ENCODE peak calls at places on chromosomes 12 and 14, in five cellular contexts. One of them, this sample, is unnamed.

GRCh38 chr12:102833687-102834435 is 83.2 kb downstream of the PAH start:
- DNase-seq in HepG2: no peak
- DNase-seq in pancreas: no peak
- DNase-seq in A549: peak; percentile 21
- DNase-seq in cardiac muscle cell: no peak
- DNase-seq in this sample: peak; percentile 8

GRCh38 chr12:87439990-87440827 is 589.0 kb downstream of the C12orf50 start:
- DNase-seq in pancreas: no peak
- DNase-seq in cardiac muscle cell: peak; percentile 86
- DNase-seq in HepG2: no peak
- DNase-seq in A549: peak; percentile 94
- DNase-seq in this sample: peak; percentile 65

GRCh38 chr14:74290415-74290814 is 12.3 kb downstream of the ABCD4 start:
- DNase-seq in pancreas: no peak
- DNase-seq in cardiac muscle cell: peak; percentile 21
- DNase-seq in HepG2: no peak
- DNase-seq in A549: peak; percentile 39
- DNase-seq in this sample: peak; percentile 20

GRCh38 chr12:113850309-113851056 is 115.6 kb downstream of the RBM19 start:
- DNase-seq in A549: no peak
- DNase-seq in pancreas: no peak
- DNase-seq in HepG2: no peak
- DNase-seq in cardiac muscle cell: peak; percentile 79
- DNase-seq in this sample: no peak

GRCh38 chr12:52551466-52551865 is 1.5 kb downstream of the KRT71 start:
- DNase-seq in HepG2: no peak
- DNase-seq in pancreas: no peak
- DNase-seq in cardiac muscle cell: no peak
- DNase-seq in A549: no peak
- DNase-seq in this sample: no peak

GRCh38 chr12:80000831-80001230 is 65.9 kb upstream of the PPP1R12A start:
- DNase-seq in cardiac muscle cell: no peak
- DNase-seq in HepG2: no peak
- DNase-seq in A549: no peak
- DNase-seq in pancreas: no peak
- DNase-seq in this sample: no peak

GRCh38 chr14:77986808-77987207 is 183.4 kb upstream of the NRXN3 start:
- DNase-seq in cardiac muscle cell: no peak
- DNase-seq in HepG2: no peak
- DNase-seq in pancreas: no peak
- DNase-seq in A549: no peak
- DNase-seq in this sample: no peak

GRCh38 chr12:95674088-95674595 is 116.4 kb downstream of the NTN4 start:
- DNase-seq in cardiac muscle cell: no peak
- DNase-seq in pancreas: no peak
- DNase-seq in HepG2: no peak
- DNase-seq in A549: no peak
- DNase-seq in this sample: no peak

GRCh38 chr14:67428501-67429031 is 16.6 kb upstream of the PLEK2 start:
- DNase-seq in HepG2: peak; percentile 60
- DNase-seq in A549: peak; percentile 54
- DNase-seq in cardiac muscle cell: peak; percentile 70
- DNase-seq in pancreas: peak; percentile 50
- DNase-seq in this sample: no peak

GRCh38 chr12:131856366-131857097 is 28.3 kb downstream of the MMP17 start:
- DNase-seq in A549: no peak
- DNase-seq in cardiac muscle cell: no peak
- DNase-seq in HepG2: no peak
- DNase-seq in pancreas: no peak
- DNase-seq in this sample: no peak

GRCh38 chr12:64808110-64808509 is 16.3 kb upstream of the TBC1D30 start:
- DNase-seq in HepG2: no peak
- DNase-seq in cardiac muscle cell: no peak
- DNase-seq in pancreas: no peak
- DNase-seq in A549: no peak
- DNase-seq in this sample: no peak

GRCh38 chr14:100376751-100377171 is 53.6 kb downstream of the SLC25A47 start:
- DNase-seq in HepG2: peak; percentile 44
- DNase-seq in cardiac muscle cell: peak; percentile 39
- DNase-seq in pancreas: no peak
- DNase-seq in A549: peak; percentile 61
- DNase-seq in this sample: peak; percentile 45

GRCh38 chr14:91374897-91375747 is 42.5 kb downstream of the CCDC88C start:
- DNase-seq in pancreas: peak; percentile 68
- DNase-seq in HepG2: no peak
- DNase-seq in A549: no peak
- DNase-seq in cardiac muscle cell: no peak
- DNase-seq in this sample: no peak

GRCh38 chr14:76104802-76105355 is 46.8 kb upstream of the GPATCH2L start:
- DNase-seq in A549: no peak
- DNase-seq in HepG2: no peak
- DNase-seq in cardiac muscle cell: no peak
- DNase-seq in pancreas: no peak
- DNase-seq in this sample: no peak

GRCh38 chr12:46371718-46372130 is 849 bp downstream of the SLC38A2 start:
- DNase-seq in HepG2: no peak
- DNase-seq in cardiac muscle cell: peak; percentile 68
- DNase-seq in pancreas: peak; percentile 78
- DNase-seq in A549: peak; percentile 82
- DNase-seq in this sample: peak; percentile 33

GRCh38 chr14:55129086-55129427 is at the start of gene LGALS3:
- DNase-seq in pancreas: peak; percentile 70
- DNase-seq in A549: peak; percentile 56
- DNase-seq in cardiac muscle cell: peak; percentile 75
- DNase-seq in HepG2: no peak
- DNase-seq in this sample: peak; percentile 85

GRCh38 chr12:79900199-79900598 is 34.7 kb downstream of the PPP1R12A start:
- DNase-seq in cardiac muscle cell: no peak
- DNase-seq in pancreas: no peak
- DNase-seq in A549: no peak
- DNase-seq in HepG2: peak; percentile 38
- DNase-seq in this sample: no peak

GRCh38 chr14:51962678-51963077 is 26.7 kb upstream of the RTRAF start:
- DNase-seq in HepG2: no peak
- DNase-seq in cardiac muscle cell: peak; percentile 13
- DNase-seq in pancreas: no peak
- DNase-seq in A549: no peak
- DNase-seq in this sample: no peak

GRCh38 chr14:90274808-90275454 is 18.6 kb downstream of the PSMC1 start:
- DNase-seq in A549: no peak
- DNase-seq in HepG2: no peak
- DNase-seq in cardiac muscle cell: peak; percentile 79
- DNase-seq in pancreas: no peak
- DNase-seq in this sample: peak; percentile 45

GRCh38 chr12:30792648-30793499 is 38.1 kb upstream of the CAPRIN2 start:
- DNase-seq in HepG2: peak; percentile 18
- DNase-seq in cardiac muscle cell: peak; percentile 63
- DNase-seq in A549: peak; percentile 65
- DNase-seq in pancreas: no peak
- DNase-seq in this sample: peak; percentile 59

GRCh38 chr12:129927316-129927900 is 23.6 kb upstream of the TMEM132D start:
- DNase-seq in A549: no peak
- DNase-seq in HepG2: no peak
- DNase-seq in pancreas: no peak
- DNase-seq in cardiac muscle cell: no peak
- DNase-seq in this sample: no peak

GRCh38 chr12:12585115-12585862 is 22.6 kb upstream of the DUSP16 start:
- DNase-seq in HepG2: peak; percentile 39
- DNase-seq in pancreas: no peak
- DNase-seq in A549: no peak
- DNase-seq in cardiac muscle cell: peak; percentile 35
- DNase-seq in this sample: no peak

GRCh38 chr14:23829736-23830474 is 123.7 kb upstream of the DHRS4 start:
- DNase-seq in cardiac muscle cell: peak; percentile 85
- DNase-seq in pancreas: peak; percentile 8
- DNase-seq in HepG2: peak; percentile 81
- DNase-seq in A549: peak; percentile 89
- DNase-seq in this sample: peak; percentile 88

GRCh38 chr12:79521576-79521975 is 169.2 kb downstream of the PAWR start:
- DNase-seq in HepG2: no peak
- DNase-seq in pancreas: no peak
- DNase-seq in cardiac muscle cell: no peak
- DNase-seq in A549: no peak
- DNase-seq in this sample: peak; percentile 3

GRCh38 chr12:81284137-81284536 is 206.3 kb downstream of the ACSS3 start:
- DNase-seq in pancreas: no peak
- DNase-seq in A549: no peak
- DNase-seq in cardiac muscle cell: no peak
- DNase-seq in HepG2: no peak
- DNase-seq in this sample: no peak

GRCh38 chr14:23056257-23056955 is 914 bp downstream of the CDH24 start:
- DNase-seq in HepG2: peak; percentile 81
- DNase-seq in pancreas: peak; percentile 70
- DNase-seq in A549: peak; percentile 84
- DNase-seq in cardiac muscle cell: peak; percentile 70
- DNase-seq in this sample: peak; percentile 83

GRCh38 chr14:65267856-65268255 is 144.7 kb upstream of the FUT8 start:
- DNase-seq in HepG2: no peak
- DNase-seq in cardiac muscle cell: peak; percentile 83
- DNase-seq in A549: no peak
- DNase-seq in pancreas: no peak
- DNase-seq in this sample: no peak

GRCh38 chr14:52694761-52695480 is 437 bp downstream of the ERO1A start:
- DNase-seq in cardiac muscle cell: peak; percentile 41
- DNase-seq in pancreas: peak; percentile 48
- DNase-seq in A549: peak; percentile 45
- DNase-seq in HepG2: peak; percentile 25
- DNase-seq in this sample: peak; percentile 22

GRCh38 chr14:98867726-98868125 is 404.3 kb downstream of the BCL11B start:
- DNase-seq in A549: no peak
- DNase-seq in cardiac muscle cell: no peak
- DNase-seq in pancreas: no peak
- DNase-seq in HepG2: no peak
- DNase-seq in this sample: no peak

GRCh38 chr14:65230287-65230728 is 128.0 kb upstream of the MAX start:
- DNase-seq in cardiac muscle cell: peak; percentile 84
- DNase-seq in HepG2: peak; percentile 96
- DNase-seq in pancreas: peak; percentile 35
- DNase-seq in A549: peak; percentile 37
- DNase-seq in this sample: no peak

GRCh38 chr12:121837680-121838079 is 21.0 kb downstream of the HPD start:
- DNase-seq in HepG2: no peak
- DNase-seq in A549: no peak
- DNase-seq in pancreas: no peak
- DNase-seq in cardiac muscle cell: no peak
- DNase-seq in this sample: no peak
- TF ChIP-seq CTCF in HepG2: no peak
- TF ChIP-seq CTCF in A549: no peak
- TF ChIP-seq CTCF in pancreas: no peak
- TF ChIP-seq CTCF in cardiac muscle cell: no peak
- TF ChIP-seq CTCF in this sample: no peak

GRCh38 chr12:127680516-127680915 is 586.5 kb upstream of the TMEM132C start:
- DNase-seq in A549: no peak
- DNase-seq in pancreas: no peak
- DNase-seq in cardiac muscle cell: no peak
- DNase-seq in HepG2: no peak
- DNase-seq in this sample: no peak

GRCh38 chr12:127675936-127676335 is 591.0 kb upstream of the TMEM132C start:
- DNase-seq in cardiac muscle cell: no peak
- DNase-seq in HepG2: no peak
- DNase-seq in pancreas: no peak
- DNase-seq in A549: no peak
- DNase-seq in this sample: no peak

GRCh38 chr12:127681151-127681754 is 585.7 kb upstream of the TMEM132C start:
- DNase-seq in A549: no peak
- DNase-seq in pancreas: no peak
- DNase-seq in cardiac muscle cell: no peak
- DNase-seq in HepG2: no peak
- DNase-seq in this sample: no peak

GRCh38 chr12:127678945-127679344 is 588.0 kb upstream of the TMEM132C start:
- DNase-seq in cardiac muscle cell: no peak
- DNase-seq in pancreas: no peak
- DNase-seq in HepG2: no peak
- DNase-seq in A549: no peak
- DNase-seq in this sample: no peak

GRCh38 chr12:127677537-127678131 is 589.3 kb upstream of the TMEM132C start:
- DNase-seq in pancreas: peak; percentile 70
- DNase-seq in A549: peak; percentile 70
- DNase-seq in HepG2: peak; percentile 44
- DNase-seq in cardiac muscle cell: peak; percentile 46
- DNase-seq in this sample: peak; percentile 53
- H3K27ac ChIP-seq in pancreas: no peak overlapping the region
- H3K27ac ChIP-seq in A549: no peak overlapping the region
- H3K27ac ChIP-seq in HepG2: no peak overlapping the region
- H3K27ac ChIP-seq in cardiac muscle cell: no peak overlapping the region
- H3K27ac ChIP-seq in this sample: no peak overlapping the region

GRCh38 chr12:101823891-101824290 is 6.9 kb downstream of the GNPTAB start:
- DNase-seq in A549: peak; percentile 63
- DNase-seq in cardiac muscle cell: peak; percentile 44
- DNase-seq in pancreas: no peak
- DNase-seq in HepG2: peak; percentile 21
- DNase-seq in this sample: peak; percentile 53
- TF ChIP-seq CTCF in A549: no peak
- TF ChIP-seq CTCF in cardiac muscle cell: peak; percentile 12
- TF ChIP-seq CTCF in pancreas: no peak
- TF ChIP-seq CTCF in HepG2: no peak
- TF ChIP-seq CTCF in this sample: peak; percentile 13

DNA sequence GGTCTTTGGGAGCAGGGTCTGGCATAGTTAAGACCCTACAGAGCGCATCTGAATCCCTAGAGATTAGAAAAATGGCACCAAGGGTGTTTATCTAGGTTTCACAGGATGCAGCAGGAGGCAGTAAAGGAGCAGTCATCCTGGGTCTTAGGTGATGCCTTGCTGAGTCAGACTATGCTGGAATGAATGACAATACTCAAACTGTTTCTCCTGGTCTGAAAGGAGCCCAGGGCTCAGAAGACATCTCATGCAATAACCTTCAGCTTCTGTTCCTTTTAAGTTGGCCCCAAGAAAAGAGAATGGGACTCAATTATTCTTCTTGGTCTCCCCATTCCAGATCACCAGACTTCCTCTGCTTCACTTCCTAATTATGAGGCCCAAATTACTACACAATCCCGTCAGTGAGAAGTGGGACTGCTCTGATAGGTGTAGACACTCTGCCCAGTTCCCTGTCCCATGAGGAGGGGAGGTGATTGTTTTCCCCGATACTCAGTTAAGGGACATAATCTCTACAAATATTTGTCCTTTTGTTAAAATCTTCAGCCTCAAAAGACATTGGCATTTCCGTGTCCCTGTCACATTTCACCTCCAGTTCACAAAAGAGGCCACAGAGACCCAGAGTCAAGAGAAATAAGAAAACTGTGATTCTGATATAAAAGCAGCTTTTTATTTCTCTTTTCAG is 14.8 kb upstream of the APOF start:
- DNase-seq in A549: peak; percentile 48
- DNase-seq in HepG2: no peak
- DNase-seq in cardiac muscle cell: no peak
- DNase-seq in pancreas: no peak
- DNase-seq in this sample: peak; percentile 19
- H3K27ac ChIP-seq in A549: no peak overlapping the region
- H3K27ac ChIP-seq in HepG2: no peak overlapping the region
- H3K27ac ChIP-seq in cardiac muscle cell: no peak overlapping the region
- H3K27ac ChIP-seq in pancreas: no peak overlapping the region
- H3K27ac ChIP-seq in this sample: no peak overlapping the region

GRCh38 chr14:85425507-85425906 is 104.4 kb upstream of the FLRT2 start:
- DNase-seq in cardiac muscle cell: no peak
- DNase-seq in pancreas: no peak
- DNase-seq in A549: no peak
- DNase-seq in HepG2: no peak
- DNase-seq in this sample: no peak
- TF ChIP-seq CTCF in cardiac muscle cell: no peak
- TF ChIP-seq CTCF in pancreas: no peak
- TF ChIP-seq CTCF in A549: no peak
- TF ChIP-seq CTCF in HepG2: no peak
- TF ChIP-seq CTCF in this sample: no peak